ENCODE peak calls at places on chromosomes 7 and 10, in four cellular contexts. U is dorsolateral prefrontal cortex, H is BJ, C is uterus. D is an unnamed sample.

GRCh38 chr10:48467669-48468068 is 137.2 kb downstream of the ARHGAP22 start:
- DNase-seq in U (peak), H (no peak), C (no peak), D (no peak)

GRCh38 chr7:10216462-10216861 is 757.2 kb upstream of the PHF14 start:
- DNase-seq in U (no peak), H (no peak), C (no peak), D (no peak)

GRCh38 chr10:30827531-30828120 is 198.1 kb upstream of the LYZL2 start:
- DNase-seq in U (no peak), H (no peak), C (no peak), D (peak)

GRCh38 chr7:117075934-117076333 is 122.6 kb downstream of the ST7 start:
- DNase-seq in U (no peak), H (no peak), C (no peak), D (no peak)

GRCh38 chr10:77625379-77625778 is 12.2 kb downstream of the KCNMA1 start:
- DNase-seq in U (no peak), H (no peak), C (no peak), D (no peak)

GRCh38 chr10:112202561-112203241 is 19.1 kb upstream of the GPAM start:
- DNase-seq in U (no peak), H (no peak), C (no peak), D (no peak)

GRCh38 chr10:86899128-86899527 is 58.3 kb downstream of the MMRN2 start:
- DNase-seq in U (no peak), H (no peak), C (no peak), D (no peak)

GRCh38 chr10:6035101-6035834 is 26.9 kb downstream of the IL2RA start:
- DNase-seq in U (no peak), H (no peak), C (no peak), D (no peak)

GRCh38 chr7:134602921-134603394 is 43.7 kb upstream of the BPGM start:
- DNase-seq in U (no peak), H (no peak), C (no peak), D (peak)

GRCh38 chr7:5546626-5547025 is 123.0 kb upstream of the TNRC18 start:
- DNase-seq in U (no peak), H (no peak), C (no peak), D (no peak)

GRCh38 chr7:46909601-46910051 is 672.3 kb downstream of the TNS3 start:
- DNase-seq in U (no peak), H (peak), C (no peak), D (peak)

GRCh38 chr7:88001744-88002530 is 67.9 kb downstream of the ADAM22 start:
- DNase-seq in U (no peak), H (no peak), C (no peak), D (no peak)

GRCh38 chr10:603745-604144 is 85.7 kb downstream of the DIP2C start:
- DNase-seq in U (no peak), H (no peak), C (no peak), D (no peak)

GRCh38 chr7:138978541-138979184 is 2.5 kb downstream of the KIAA1549 start:
- DNase-seq in U (no peak), H (no peak), C (no peak), D (no peak)

GRCh38 chr7:155247479-155248365 is 50.0 kb upstream of the INSIG1 start:
- DNase-seq in U (no peak), H (no peak), C (no peak), D (no peak)

GRCh38 chr7:18458830-18459229 is 36.7 kb upstream of the HDAC9 start:
- DNase-seq in U (no peak), H (no peak), C (no peak), D (no peak)

GRCh38 chr10:43398939-43399871 is 9.8 kb downstream of the HNRNPF start:
- DNase-seq in U (no peak), H (no peak), C (no peak), D (peak)

GRCh38 chr7:142874837-142875236 is 10.7 kb downstream of the TRPV6 start:
- DNase-seq in U (no peak), H (no peak), C (no peak), D (no peak)

GRCh38 chr10:131920151-131920550 is 19.3 kb downstream of the PPP2R2D start:
- DNase-seq in U (no peak), H (no peak), C (no peak), D (no peak)

DNA sequence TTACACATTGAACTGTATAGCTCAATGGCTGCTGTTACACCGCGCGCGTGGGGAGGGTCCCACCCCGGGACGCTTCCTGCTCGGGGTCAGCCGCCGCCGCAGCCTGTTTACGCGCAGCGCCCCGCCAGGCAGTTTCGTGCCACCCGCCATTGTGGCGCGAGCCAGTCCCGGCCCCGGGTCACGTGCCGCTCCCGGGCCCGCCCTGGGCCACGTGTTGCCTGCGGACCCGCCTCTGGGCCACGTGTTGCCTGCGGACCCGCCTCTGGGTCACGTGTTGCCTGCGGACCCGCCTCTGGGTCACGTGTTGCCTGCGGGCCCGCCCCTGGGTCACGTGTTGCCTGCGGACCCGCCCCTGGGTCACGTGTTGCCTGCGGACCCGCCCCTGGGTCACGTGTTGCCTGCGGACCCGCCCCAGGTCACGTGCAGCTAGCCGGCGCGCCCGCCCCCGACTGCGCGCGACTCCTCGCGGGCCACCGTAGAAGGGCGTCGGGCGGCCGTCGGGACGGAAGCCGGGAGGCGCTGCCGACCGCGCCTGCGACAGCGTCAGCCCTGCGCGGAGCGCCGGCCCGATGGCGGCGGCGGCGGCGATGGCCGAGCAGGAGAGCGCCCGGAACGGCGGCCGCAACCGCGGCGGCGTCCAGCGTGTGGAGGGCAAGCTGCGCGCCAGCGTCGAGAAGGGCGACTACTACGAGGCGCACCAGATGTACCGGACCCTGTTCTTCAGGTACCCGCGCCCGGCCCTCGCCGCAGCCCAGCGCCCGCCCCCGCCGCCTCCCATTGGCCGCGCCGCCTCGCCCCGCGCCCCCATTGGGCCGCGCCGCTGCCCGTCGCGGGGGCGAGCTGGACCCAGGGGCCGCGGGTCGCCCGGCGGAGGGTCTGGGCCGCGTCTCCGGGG is at the start of gene GET4:
- DNase-seq in U (peak), H (peak), C (peak), D (peak)
- TF ChIP-seq CTCF in U (peak), H (peak), C (peak), D (no peak)

GRCh38 chr10:34918060-34918840 is 103.2 kb upstream of the PARD3 start:
- DNase-seq in U (no peak), H (no peak), C (no peak), D (no peak)
- H3K4me3 ChIP-seq in U (no peak), H (no peak), C (no peak), D (no peak)

GRCh38 chr7:66075590-66076458 is at the start of gene ASL:
- DNase-seq in U (peak), H (peak), C (peak), D (peak)
- TF ChIP-seq CTCF in U (no peak), H (no peak), C (peak), D (no peak)

GRCh38 chr10:103470755-103471653 is 8.0 kb downstream of the CALHM3 start:
- DNase-seq in U (no peak), H (no peak), C (no peak), D (peak)
- H3K4me3 ChIP-seq in U (no peak), H (no peak), C (no peak), D (no peak)

GRCh38 chr10:55989188-55989587 is 371.9 kb downstream of the ZWINT start:
- DNase-seq in U (no peak), H (no peak), C (no peak), D (no peak)
- TF ChIP-seq CTCF in U (peak), H (no peak), C (no peak), D (no peak)